ENCODE peak calls at places on chromosomes 11 and 22, in seven cellular contexts. Y is colonic mucosa, S is adrenal gland, L is heart right ventricle, V is left ventricle myocardium inferior, O is mammary epithelial cell, I is fibroblast of lung. W is an unnamed sample.

GRCh38 chr11:15073361-15074205 is at the start of gene CALCB:
- DNase-seq in Y (no peak), S (no peak), L (no peak), V (no peak), O (peak; percentile 26), I (peak; percentile 19), W (peak; percentile 74)

GRCh38 chr11:87463486-87464102 is 425.9 kb downstream of the TMEM135 start:
- DNase-seq in Y (no peak), S (no peak), L (no peak), V (no peak), O (peak; percentile 54), I (peak; percentile 29), W (no peak)

GRCh38 chr11:9850224-9850895 is 186.5 kb downstream of the SWAP70 start:
- DNase-seq in Y (no peak), S (no peak), L (no peak), V (no peak), O (no peak), I (no peak), W (no peak)

GRCh38 chr22:27492566-27493201 is 308.9 kb downstream of the MN1 start:
- DNase-seq in Y (no peak), S (no peak), L (no peak), V (no peak), O (no peak), I (no peak), W (no peak)

GRCh38 chr11:134272381-134273316 is 3.5 kb upstream of the GLB1L3 start:
- DNase-seq in Y (no peak), S (no peak), L (no peak), V (no peak), O (no peak), I (no peak), W (no peak)

GRCh38 chr22:24355574-24355973 is 71.8 kb upstream of the ADORA2A start:
- DNase-seq in Y (no peak), S (no peak), L (no peak), V (no peak), O (no peak), I (no peak), W (no peak)

GRCh38 chr11:24575392-24575791 is 78.5 kb downstream of the LUZP2 start:
- DNase-seq in Y (no peak), S (no peak), L (no peak), V (no peak), O (no peak), I (peak; percentile 82), W (no peak)

GRCh38 chr11:108223449-108224149 is 732 bp downstream of the ATM start:
- DNase-seq in Y (no peak), S (peak; percentile 14), L (no peak), V (no peak), O (peak; percentile 7), I (peak; percentile 46), W (no peak)

GRCh38 chr11:40987895-40988435 is 471.5 kb downstream of the LRRC4C start:
- DNase-seq in Y (no peak), S (no peak), L (no peak), V (no peak), O (peak; percentile 20), I (peak; percentile 5), W (no peak)

GRCh38 chr11:46363031-46363407 is 15.8 kb downstream of the DGKZ start:
- DNase-seq in Y (no peak), S (peak; percentile 88), L (peak; percentile 86), V (peak; percentile 70), O (peak; percentile 79), I (peak; percentile 74), W (peak; percentile 91)

GRCh38 chr11:47136327-47136726 is 40.4 kb downstream of the ARFGAP2 start:
- DNase-seq in Y (no peak), S (no peak), L (no peak), V (no peak), O (no peak), I (no peak), W (no peak)

GRCh38 chr22:24106385-24107381 is 74.6 kb upstream of the SUSD2 start:
- DNase-seq in Y (no peak), S (no peak), L (peak; percentile 22), V (peak; percentile 25), O (no peak), I (no peak), W (peak; percentile 64)

GRCh38 chr22:40499187-40499753 is 128.9 kb downstream of the SGSM3 start:
- DNase-seq in Y (no peak), S (peak; percentile 58), L (no peak), V (no peak), O (peak; percentile 87), I (peak; percentile 99), W (no peak)

GRCh38 chr11:77379253-77379652 is 77.8 kb upstream of the GDPD4 start:
- DNase-seq in Y (no peak), S (no peak), L (no peak), V (no peak), O (no peak), I (peak; percentile 73), W (no peak)

GRCh38 chr11:35173011-35173511 is 34.1 kb downstream of the CD44 start:
- DNase-seq in Y (peak; percentile 72), S (no peak), L (no peak), V (no peak), O (no peak), I (no peak), W (peak; percentile 52)

GRCh38 chr11:10354389-10354788 is 49.5 kb downstream of the ADM start:
- DNase-seq in Y (no peak), S (no peak), L (no peak), V (no peak), O (no peak), I (no peak), W (no peak)

GRCh38 chr22:46131151-46131587 is 19.2 kb upstream of the PPARA start:
- DNase-seq in Y (no peak), S (no peak), L (no peak), V (no peak), O (no peak), I (no peak), W (peak; percentile 69)

GRCh38 chr11:123581651-123582399 is 72.6 kb downstream of the SCN3B start:
- DNase-seq in Y (no peak), S (no peak), L (no peak), V (no peak), O (no peak), I (no peak), W (no peak)

DNA sequence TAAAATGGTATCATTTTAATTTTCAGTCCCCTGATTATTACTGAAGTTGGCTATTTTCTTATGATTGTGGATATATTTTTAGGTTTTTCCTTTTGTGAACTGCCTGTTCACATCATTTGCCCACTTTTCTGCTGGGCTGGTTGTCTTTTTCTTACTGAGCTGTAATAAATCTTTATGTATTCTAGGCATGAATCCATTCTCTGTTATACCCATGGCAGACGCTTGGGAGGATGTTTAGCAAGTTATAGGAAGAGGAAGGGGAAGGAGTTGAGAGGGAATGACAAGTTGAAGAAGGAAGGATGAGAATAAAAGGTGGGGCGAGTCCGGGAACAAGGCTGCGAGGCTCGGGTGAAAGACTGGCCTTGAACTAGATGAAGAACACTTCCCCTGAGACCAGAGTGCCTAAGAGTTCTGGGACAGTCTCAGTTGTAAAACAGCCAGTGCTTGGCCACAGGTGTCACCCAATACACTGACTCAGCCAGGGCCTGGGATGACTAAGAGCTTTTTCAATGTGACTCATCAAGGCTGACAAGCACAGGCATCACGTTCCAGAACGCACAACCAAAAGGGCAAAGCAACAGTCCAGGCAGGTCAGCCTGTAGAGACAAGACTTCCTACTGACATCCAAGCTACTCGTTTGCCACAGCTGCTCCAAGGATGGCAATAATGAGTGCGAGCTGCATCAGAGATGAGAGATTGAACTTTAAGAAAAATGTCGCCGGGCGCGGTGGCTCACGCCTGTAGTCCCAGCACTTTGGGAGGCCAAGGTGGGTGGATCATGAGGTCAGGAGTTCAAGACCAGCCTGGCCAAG is 35.2 kb downstream of the LRFN4 start:
- DNase-seq in Y (peak; percentile 49), S (peak; percentile 93), L (no peak), V (no peak), O (peak; percentile 98), I (peak; percentile 95), W (no peak)
- H3K27ac ChIP-seq in Y (no peak overlapping the region), S (peak overlapping the region; percentile 72), L (no peak overlapping the region), V (no peak overlapping the region), O (peak overlapping the region; percentile 9), I (peak overlapping the region; percentile 11), W (no peak overlapping the region)

DNA sequence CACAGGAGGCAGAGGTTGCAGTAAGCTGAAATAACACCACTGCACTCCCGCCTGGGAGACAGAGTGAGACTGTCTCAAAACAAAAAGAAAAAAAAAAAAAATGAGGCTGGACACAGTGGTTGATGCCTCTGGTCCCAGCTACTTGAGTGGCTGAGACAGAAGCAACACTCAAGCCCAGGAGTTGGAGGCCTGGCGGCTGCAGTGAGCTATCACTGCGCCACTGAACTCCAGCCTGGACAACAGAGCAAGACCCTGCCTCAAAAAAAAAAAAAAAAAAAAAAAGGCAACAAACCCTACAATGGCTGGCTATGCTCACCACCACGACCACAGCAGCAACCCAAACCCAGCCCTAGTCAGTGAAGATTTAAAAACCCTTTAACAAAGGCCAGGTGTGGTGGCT is 8.2 kb downstream of the NAP1L4 start:
- DNase-seq in Y (no peak), S (no peak), L (no peak), V (no peak), O (no peak), I (no peak), W (no peak)
- H3K4me1 ChIP-seq in Y (no peaks in the 10 kb centered on the region), S (peaks cover 16% of the 10 kb centered on the region), L (peaks cover 9% of the 10 kb centered on the region), V (peaks cover 52% of the 10 kb centered on the region), O (peaks cover 35% of the 10 kb centered on the region), I (peaks cover 4% of the 10 kb centered on the region), W (peaks cover 47% of the 10 kb centered on the region)

DNA sequence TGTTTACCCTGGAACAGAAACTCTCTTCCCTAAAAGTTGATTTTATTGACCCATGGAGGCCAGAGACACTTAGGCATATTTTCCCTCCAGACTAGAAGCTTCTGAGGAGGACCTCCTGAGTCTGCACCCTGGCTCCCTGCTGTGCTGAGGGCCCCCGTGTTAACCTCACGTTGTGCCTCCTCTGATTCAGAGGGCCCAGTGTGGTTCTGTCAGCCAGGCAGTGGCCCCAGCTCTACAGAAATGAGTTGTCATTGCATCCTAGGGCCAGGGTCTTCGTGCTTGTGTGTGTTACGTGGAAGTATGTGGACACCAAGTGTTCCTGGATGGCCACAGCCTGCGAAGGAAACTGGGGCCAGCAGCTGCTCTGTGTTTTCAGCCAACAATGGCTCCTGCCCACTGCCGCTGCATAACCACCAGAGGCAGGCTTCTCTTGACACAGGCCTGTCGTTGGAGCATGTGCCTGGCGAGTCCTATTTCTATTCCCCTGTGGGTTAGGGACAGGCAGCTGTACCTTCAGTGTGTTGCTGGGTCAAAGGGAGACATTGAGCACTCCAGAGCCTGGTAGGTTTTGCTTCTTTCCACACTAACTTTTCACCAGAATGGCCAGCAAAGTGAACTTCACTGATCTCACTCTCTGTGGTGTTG is 44.5 kb downstream of the MED15 start:
- DNase-seq in Y (no peak), S (no peak), L (peak; percentile 46), V (no peak), O (no peak), I (no peak), W (no peak)
- H3K36me3 ChIP-seq in Y (peaks cover 7% of the 10 kb centered on the region), S (peaks cover 43% of the 10 kb centered on the region), L (peaks cover 38% of the 10 kb centered on the region), V (peaks cover 30% of the 10 kb centered on the region), O (peaks cover 23% of the 10 kb centered on the region), I (peaks cover 17% of the 10 kb centered on the region), W (peaks cover 65% of the 10 kb centered on the region)

DNA sequence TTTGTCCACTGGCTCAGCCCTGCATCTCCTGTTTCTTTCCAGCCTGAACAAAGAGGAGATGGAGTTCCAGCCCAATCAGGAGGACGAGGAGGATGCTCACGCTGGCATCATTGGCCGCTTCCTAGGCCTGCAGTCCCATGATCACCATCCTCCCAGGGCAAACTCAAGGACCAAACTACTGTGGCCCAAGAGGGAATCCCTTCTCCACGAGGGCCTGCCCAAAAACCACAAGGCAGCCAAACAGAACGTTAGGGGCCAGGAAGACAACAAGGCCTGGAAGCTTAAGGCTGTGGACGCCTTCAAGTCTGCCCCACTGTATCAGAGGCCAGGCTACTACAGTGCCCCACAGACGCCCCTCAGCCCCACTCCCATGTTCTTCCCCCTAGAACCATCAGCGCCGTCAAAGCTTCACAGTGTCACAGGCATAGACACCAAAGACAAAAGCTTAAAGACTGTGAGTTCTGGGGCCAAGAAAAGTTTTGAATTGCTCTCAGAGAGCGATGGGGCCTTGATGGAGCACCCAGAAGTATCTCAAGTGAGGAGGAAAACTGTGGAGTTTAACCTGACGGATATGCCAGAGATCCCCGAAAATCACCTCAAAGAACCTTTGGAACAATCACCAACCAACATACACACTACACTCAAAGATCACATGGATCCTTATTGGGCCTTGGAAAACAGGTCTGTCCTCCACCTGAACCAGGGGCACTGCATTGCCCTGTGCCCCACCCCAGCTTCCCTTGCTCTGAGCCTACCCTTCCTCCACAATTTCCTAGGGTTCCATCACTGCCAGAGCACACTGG is 5.0 kb downstream of the FTH1 start:
- DNase-seq in Y (no peak), S (peak; percentile 10), L (no peak), V (no peak), O (no peak), I (no peak), W (no peak)
- H3K27ac ChIP-seq in Y (peak overlapping the region; percentile 98), S (peak overlapping the region; percentile 97), L (peak overlapping the region; percentile 69), V (peak overlapping the region; percentile 100), O (no peak overlapping the region), I (peak overlapping the region; percentile 12), W (peak overlapping the region; percentile 98)

W was measured in left lung.